ENCODE peak calls at places on chromosomes 1 and 21, in four cellular contexts. M, O, I and F are unnamed samples.

GRCh38 chr1:246567258-246568235 is 1.3 kb downstream of the CNST start:
- DNase-seq in O (peak; percentile 23), M (peak; percentile 72), I (peak; percentile 9), F (peak; percentile 42)

GRCh38 chr1:40665335-40666171 is at the start of gene RIMS3:
- DNase-seq in O (peak; percentile 55), M (peak; percentile 53), I (peak; percentile 55), F (peak; percentile 75)

GRCh38 chr1:79388694-79389361 is 382.3 kb upstream of the ADGRL4 start:
- DNase-seq in M (no peak), O (no peak), I (no peak), F (no peak)

GRCh38 chr1:41920658-41921057 is 1.9 kb upstream of the HIVEP3 start:
- DNase-seq in O (peak; percentile 26), M (no peak), I (no peak), F (no peak)

GRCh38 chr1:26353210-26353859 is 595 bp downstream of the CRYBG2 start:
- DNase-seq in O (no peak), I (no peak), M (no peak), F (no peak)

GRCh38 chr1:6330410-6330827 is 63.1 kb downstream of the ACOT7 start:
- DNase-seq in O (no peak), M (no peak), I (no peak), F (no peak)

GRCh38 chr1:63893976-63894375 is 120.2 kb downstream of the ROR1 start:
- DNase-seq in O (no peak), I (no peak), M (no peak), F (no peak)

GRCh38 chr1:150464422-150464826 is 22.8 kb upstream of the TARS2 start:
- DNase-seq in I (peak; percentile 51), O (peak; percentile 72), M (peak; percentile 71), F (peak; percentile 64)

GRCh38 chr1:211632808-211633522 is 42.5 kb downstream of the NEK2 start:
- DNase-seq in M (no peak), I (no peak), O (no peak), F (peak; percentile 34)

GRCh38 chr21:31397515-31397926 is 53.5 kb upstream of the TIAM1 start:
- DNase-seq in I (no peak), O (no peak), M (no peak), F (no peak)

GRCh38 chr21:45827881-45828579 is 153.5 kb upstream of the COL6A1 start:
- DNase-seq in I (no peak), O (no peak), M (no peak), F (no peak)

GRCh38 chr1:12167493-12168429 is 970 bp downstream of the TNFRSF1B start:
- DNase-seq in M (no peak), O (no peak), I (no peak), F (peak; percentile 74)

GRCh38 chr1:172466795-172467407 is 23.0 kb upstream of the PIGC start:
- DNase-seq in I (peak; percentile 53), O (peak; percentile 45), M (no peak), F (no peak)

GRCh38 chr1:15737324-15738319 is 1.6 kb downstream of the SLC25A34 start:
- DNase-seq in M (no peak), O (no peak), I (no peak), F (no peak)

GRCh38 chr1:160205974-160206369 is 788 bp downstream of the PEA15 start:
- DNase-seq in M (peak; percentile 58), I (no peak), O (peak; percentile 48), F (peak; percentile 13)

GRCh38 chr1:8408151-8408839 is 90.4 kb downstream of the SLC45A1 start:
- DNase-seq in O (no peak), I (no peak), M (peak; percentile 89), F (no peak)

GRCh38 chr21:42581676-42582371 is 68.2 kb downstream of the SLC37A1 start:
- DNase-seq in M (no peak), I (no peak), O (no peak), F (no peak)

GRCh38 chr1:37410815-37411214 is 63.6 kb upstream of the ZC3H12A start:
- DNase-seq in O (no peak), I (peak; percentile 9), M (peak; percentile 4), F (peak; percentile 42)

GRCh38 chr1:205934788-205935187 is 8.5 kb downstream of the SLC26A9 start:
- DNase-seq in O (no peak), M (no peak), I (no peak), F (no peak)

GRCh38 chr1:24364975-24365678 is 46.0 kb downstream of the GRHL3 start:
- DNase-seq in I (no peak), O (peak; percentile 83), M (peak; percentile 4), F (peak; percentile 87)

GRCh38 chr1:10152709-10153284 is 57.6 kb upstream of the KIF1B start:
- DNase-seq in I (no peak), O (peak; percentile 45), M (peak; percentile 58), F (peak; percentile 69)

GRCh38 chr1:45205000-45205909 is 1.1 kb downstream of the ZSWIM5 start:
- DNase-seq in M (peak; percentile 49), O (peak; percentile 11), I (peak; percentile 22), F (peak; percentile 30)

GRCh38 chr1:244403431-244403830 is 48.3 kb downstream of the ADSS2 start:
- DNase-seq in M (no peak), O (no peak), I (no peak), F (no peak)

GRCh38 chr1:203462878-203463277 is 12.7 kb upstream of the PRELP start:
- DNase-seq in I (no peak), O (peak; percentile 20), M (no peak), F (no peak)

GRCh38 chr1:154992721-154993571 is 440 bp upstream of the LENEP start:
- DNase-seq in O (peak; percentile 63), M (no peak), I (no peak), F (no peak)

GRCh38 chr1:66275083-66275482 is 258.9 kb upstream of the SGIP1 start:
- DNase-seq in M (no peak), O (no peak), I (no peak), F (no peak)

GRCh38 chr1:226154593-226154992 is 31.9 kb downstream of the ACBD3 start:
- DNase-seq in M (no peak), I (no peak), O (no peak), F (no peak)

GRCh38 chr1:3012511-3013291 is 8.6 kb upstream of the ACTRT2 start:
- DNase-seq in O (no peak), M (no peak), I (peak; percentile 12), F (peak; percentile 55)

GRCh38 chr1:54400321-54400720 is 5.9 kb downstream of the SSBP3 start:
- DNase-seq in I (no peak), M (no peak), O (no peak), F (no peak)

GRCh38 chr1:101175886-101176285 is 60.9 kb upstream of the S1PR1 start:
- DNase-seq in O (no peak), I (no peak), M (peak; percentile 77), F (no peak)

GRCh38 chr1:9643351-9644256 is 7.9 kb upstream of the PIK3CD start:
- DNase-seq in M (no peak), I (no peak), O (no peak), F (peak; percentile 83)

GRCh38 chr1:115308969-115309368 is 29.1 kb downstream of the NGF start:
- DNase-seq in I (no peak), O (no peak), M (no peak), F (no peak)

GRCh38 chr1:236685917-236686814 is at the start of gene ACTN2:
- DNase-seq in M (peak; percentile 31), O (peak; percentile 10), I (no peak), F (peak; percentile 42)

GRCh38 chr1:30197616-30197934 is 525.8 kb downstream of the MATN1 start:
- DNase-seq in M (no peak), I (no peak), O (no peak), F (no peak)

GRCh38 chr1:233289676-233290075 is 5.8 kb downstream of the PCNX2 start:
- DNase-seq in O (no peak), I (no peak), M (peak; percentile 23), F (no peak)

GRCh38 chr21:24894324-24894723 is 713.0 kb downstream of the MRPL39 start:
- DNase-seq in O (no peak), I (no peak), M (no peak), F (no peak)
- TF ChIP-seq MYC in O (no peak), I (no peak), M (no peak), F (no peak)

GRCh38 chr1:180924939-180925338 is 12.2 kb downstream of the KIAA1614 start:
- DNase-seq in M (no peak), O (no peak), I (no peak), F (no peak)

GRCh38 chr1:180925471-180926051 is 12.9 kb downstream of the KIAA1614 start:
- DNase-seq in M (no peak), O (no peak), I (peak; percentile 84), F (no peak)

GRCh38 chr1:180927348-180927747 is 14.7 kb downstream of the KIAA1614 start:
- DNase-seq in O (no peak), I (peak; percentile 28), M (no peak), F (no peak)

GRCh38 chr1:180927841-180928240 is 15.1 kb downstream of the KIAA1614 start:
- DNase-seq in O (no peak), M (no peak), I (no peak), F (no peak)

GRCh38 chr1:180926164-180926981 is 13.7 kb downstream of the KIAA1614 start:
- DNase-seq in O (no peak), M (no peak), I (no peak), F (no peak)
- TF ChIP-seq MYC in O (no peak), M (no peak), I (no peak), F (no peak)

DNA sequence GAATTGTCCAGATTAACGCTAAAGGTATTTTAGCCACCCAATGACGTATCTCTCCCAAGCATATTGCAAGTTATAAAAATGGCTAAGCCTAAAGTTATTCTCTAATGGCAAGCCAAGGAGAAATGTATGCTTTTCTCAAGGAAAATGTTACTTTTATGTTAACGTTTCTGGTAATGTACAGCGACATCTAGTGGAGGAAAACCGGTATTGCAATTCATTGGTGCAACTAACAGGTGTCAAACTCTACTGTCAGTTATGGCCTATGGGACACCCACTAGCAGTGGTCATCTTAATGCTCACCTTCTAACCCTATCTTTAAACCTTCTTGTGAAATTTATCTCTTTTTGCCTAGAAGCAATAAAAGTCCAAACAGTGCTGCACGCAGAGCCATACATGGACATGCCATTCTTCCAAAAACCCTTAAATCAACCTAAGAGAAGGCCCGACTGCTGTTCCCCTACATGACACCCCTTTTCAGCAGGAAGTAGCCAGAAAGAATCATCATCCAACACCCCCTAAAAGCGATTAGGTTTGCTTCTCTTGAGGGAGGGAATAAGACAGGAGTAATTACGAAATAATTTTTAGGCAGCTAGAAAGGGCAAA is 68.7 kb upstream of the LRIF1 start:
- DNase-seq in I (peak; percentile 51), M (peak; percentile 30), O (peak; percentile 34), F (peak; percentile 50)
- TF ChIP-seq MYC in I (no peak), M (no peak), O (no peak), F (no peak)

GRCh38 chr1:42932442-42932941 is 26.2 kb downstream of the SLC2A1 start:
- DNase-seq in O (no peak), I (no peak), M (no peak), F (no peak)

GRCh38 chr1:42929434-42930177 is 29.1 kb downstream of the SLC2A1 start:
- DNase-seq in I (no peak), M (no peak), O (no peak), F (no peak)

GRCh38 chr1:42930178-42931107 is 28.2 kb downstream of the SLC2A1 start:
- DNase-seq in M (no peak), I (no peak), O (no peak), F (no peak)

GRCh38 chr1:42931911-42932422 is 26.7 kb downstream of the SLC2A1 start:
- DNase-seq in O (peak; percentile 42), I (no peak), M (no peak), F (peak; percentile 93)

DNA sequence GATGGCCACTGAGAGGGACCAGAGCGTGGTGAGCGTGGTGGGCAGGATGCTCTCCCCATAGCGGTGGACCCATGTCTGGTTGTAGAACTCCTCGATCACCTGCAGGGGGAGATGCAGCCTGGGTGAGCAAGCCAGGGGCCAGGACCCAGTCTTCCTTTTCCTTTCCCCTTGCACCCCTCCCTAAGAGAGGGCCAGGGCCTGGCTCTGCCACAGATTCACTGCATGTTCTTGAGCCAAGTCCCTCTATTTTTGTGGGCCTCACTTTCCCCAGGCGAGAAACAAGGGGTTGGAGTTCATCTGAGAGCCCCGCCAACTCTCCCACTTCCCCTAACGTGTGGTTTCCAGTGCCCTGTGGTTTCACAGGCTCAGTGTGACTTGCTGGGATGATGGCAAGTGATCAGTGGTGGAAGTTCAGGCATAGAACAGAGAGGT is 27.5 kb downstream of the SLC2A1 start:
- DNase-seq in I (no peak), M (peak; percentile 16), O (peak; percentile 62), F (peak; percentile 89)
- TF ChIP-seq MYC in I (no peak), M (no peak), O (no peak), F (no peak)